ENCODE peak calls at places on chromosomes 13 and 19, in four cellular contexts. V is GM04504, T is anterior cingulate cortex, C is HTR-8/SVneo. P is an unnamed sample.

GRCh38 chr19:45136507-45137178 is 24.1 kb downstream of the NKPD1 start:
- DNase-seq in V (no peak), T (no peak), C (no peak), P (no peak)

GRCh38 chr13:80339841-80340642 is 884 bp downstream of the SPRY2 start:
- DNase-seq in V (no peak), T (peak; percentile 69), C (no peak), P (no peak)

GRCh38 chr13:77696863-77697207 is 652 bp upstream of the SLAIN1 start:
- DNase-seq in V (no peak), T (no peak), C (no peak), P (no peak)

GRCh38 chr19:1161716-1162115 is 12.4 kb downstream of the SBNO2 start:
- DNase-seq in V (no peak), T (no peak), C (no peak), P (no peak)

GRCh38 chr19:16394681-16395375 is 70.2 kb downstream of the KLF2 start:
- DNase-seq in V (no peak), T (no peak), C (no peak), P (no peak)

GRCh38 chr19:35032356-35032865 is 2.1 kb downstream of the SCN1B start:
- DNase-seq in V (no peak), T (no peak), C (no peak), P (no peak)

GRCh38 chr19:33193269-33193863 is 764 bp upstream of the LRP3 start:
- DNase-seq in V (no peak), T (no peak), C (no peak), P (no peak)

GRCh38 chr19:4695224-4695731 is 25.1 kb upstream of the MYDGF start:
- DNase-seq in V (no peak), T (no peak), C (no peak), P (no peak)

GRCh38 chr19:41407271-41407670 is 9.7 kb downstream of the BCKDHA start:
- DNase-seq in V (no peak), T (no peak), C (no peak), P (no peak)

GRCh38 chr13:54845351-54845965 is 1816.8 kb downstream of the OLFM4 start:
- DNase-seq in V (no peak), T (no peak), C (no peak), P (no peak)

GRCh38 chr19:29665215-29665825 is at the start of gene PLEKHF1:
- DNase-seq in V (peak; percentile 59), T (peak; percentile 85), C (peak; percentile 86), P (peak; percentile 62)

GRCh38 chr13:41054919-41055619 is 6.2 kb upstream of the WBP4 start:
- DNase-seq in V (no peak), T (no peak), C (no peak), P (no peak)

GRCh38 chr13:44879452-44880058 is 109.7 kb downstream of the NUFIP1 start:
- DNase-seq in V (no peak), T (no peak), C (no peak), P (no peak)

GRCh38 chr13:99766641-99767045 is 204.9 kb downstream of the ZIC5 start:
- DNase-seq in V (no peak), T (no peak), C (no peak), P (no peak)

GRCh38 chr19:45446944-45447343 is 20.9 kb upstream of the FOSB start:
- DNase-seq in V (no peak), T (no peak), C (no peak), P (no peak)

GRCh38 chr13:70668293-70668692 is 560.0 kb upstream of the KLHL1 start:
- DNase-seq in V (no peak), T (no peak), C (no peak), P (no peak)

GRCh38 chr13:50608357-50608756 is 235.1 kb downstream of the DLEU7 start:
- DNase-seq in V (no peak), T (no peak), C (no peak), P (no peak)